ENCODE peak calls at places on chromosome 15, in eight cellular contexts. Z, A, Y, X, N, I, S and D are unnamed samples.

GRCh38 chr15:62880278-62880677 is 162.3 kb upstream of the TPM1 start:
- DNase-seq in I (no peak), A (no peak), Z (peak; percentile 21), Y (peak; percentile 46), X (no peak), S (no peak), N (no peak), D (no peak)

GRCh38 chr15:58472821-58473581 is 41.2 kb downstream of the LIPC start:
- DNase-seq in N (no peak), I (no peak), X (no peak), S (no peak), Z (no peak), A (no peak), Y (peak; percentile 44), D (peak; percentile 56)

GRCh38 chr15:92636950-92637481 is 18.6 kb downstream of the FAM174B start:
- DNase-seq in S (peak; percentile 91), A (peak; percentile 72), X (peak; percentile 56), Y (no peak), N (peak; percentile 95), Z (no peak), I (peak; percentile 91), D (no peak)

GRCh38 chr15:92813440-92813839 is 86.7 kb upstream of the CHD2 start:
- DNase-seq in Y (no peak), I (no peak), S (no peak), A (no peak), N (no peak), Z (no peak), X (no peak), D (no peak)

GRCh38 chr15:47411733-47412530 is 305.4 kb upstream of the SEMA6D start:
- DNase-seq in Y (no peak), I (no peak), X (no peak), Z (no peak), N (no peak), A (no peak), S (no peak), D (no peak)

GRCh38 chr15:58221591-58222241 is 83.5 kb downstream of the AQP9 start:
- DNase-seq in I (peak; percentile 44), S (peak; percentile 28), Z (peak; percentile 56), Y (peak; percentile 30), N (peak; percentile 19), X (no peak), A (no peak), D (no peak)

GRCh38 chr15:65309882-65310418 is 5.5 kb downstream of the RNU5B-1 start:
- DNase-seq in Z (no peak), S (no peak), Y (peak; percentile 82), X (peak; percentile 35), A (peak; percentile 62), N (no peak), I (no peak), D (no peak)

GRCh38 chr15:77768107-77768506 is 135.4 kb upstream of the LINGO1 start:
- DNase-seq in Y (no peak), Z (no peak), N (no peak), I (no peak), X (no peak), S (no peak), A (no peak), D (no peak)

GRCh38 chr15:74132681-74133070 is 2.3 kb downstream of the ISLR2 start:
- DNase-seq in I (no peak), A (no peak), S (no peak), X (no peak), Z (peak; percentile 61), N (no peak), Y (no peak), D (no peak)

GRCh38 chr15:80703965-80704364 is 8.9 kb downstream of the ABHD17C start:
- DNase-seq in A (no peak), I (no peak), Y (peak; percentile 46), S (no peak), N (no peak), X (no peak), Z (no peak), D (no peak)

GRCh38 chr15:57495554-57496235 is 96.0 kb upstream of the MYZAP start:
- DNase-seq in Z (no peak), X (no peak), I (no peak), S (no peak), Y (no peak), A (no peak), N (no peak), D (no peak)

GRCh38 chr15:27463699-27464098 is 492.7 kb downstream of the GABRG3 start:
- DNase-seq in N (no peak), I (no peak), X (no peak), Y (no peak), A (no peak), S (no peak), Z (no peak), D (no peak)

GRCh38 chr15:70222632-70223031 is 124.9 kb upstream of the TLE3 start:
- DNase-seq in I (no peak), Y (no peak), A (no peak), N (no peak), S (no peak), Z (no peak), X (no peak), D (no peak)

GRCh38 chr15:92521624-92522008 is 127.9 kb downstream of the ST8SIA2 start:
- DNase-seq in Z (peak; percentile 88), X (no peak), Y (peak; percentile 76), A (no peak), I (peak; percentile 74), S (peak; percentile 85), N (peak; percentile 87), D (peak; percentile 53)

GRCh38 chr15:68666120-68666811 is 87.5 kb downstream of the CORO2B start:
- DNase-seq in A (no peak), Y (no peak), I (no peak), N (no peak), Z (no peak), S (no peak), X (peak; percentile 36), D (no peak)

GRCh38 chr15:101538996-101539395 is 49.5 kb upstream of the PCSK6 start:
- DNase-seq in N (no peak), A (no peak), Y (no peak), X (no peak), S (no peak), I (no peak), Z (no peak), D (no peak)

GRCh38 chr15:70672081-70672480 is 91.3 kb downstream of the UACA start:
- DNase-seq in Y (peak; percentile 26), A (no peak), I (no peak), Z (no peak), X (no peak), S (no peak), N (no peak), D (no peak)

GRCh38 chr15:87841426-87841998 is 415.0 kb downstream of the NTRK3 start:
- DNase-seq in I (no peak), Y (no peak), S (no peak), X (no peak), N (no peak), Z (no peak), A (no peak), D (no peak)

GRCh38 chr15:61041886-61042285 is 187.2 kb downstream of the RORA start:
- DNase-seq in I (no peak), Z (no peak), Y (no peak), S (no peak), N (no peak), X (no peak), A (no peak), D (no peak)

GRCh38 chr15:51752918-51753317 is 1.5 kb downstream of the TMOD2 start:
- DNase-seq in I (peak; percentile 24), S (no peak), Z (no peak), A (no peak), N (no peak), X (no peak), Y (no peak), D (no peak)
- H3K4me3 ChIP-seq in I (no peak overlapping the region), S (no peak overlapping the region), Z (no peak overlapping the region), A (no peak overlapping the region), N (no peak overlapping the region), X (peak overlapping the region; percentile 89), Y (no peak overlapping the region), D (no peak overlapping the region)

DNA sequence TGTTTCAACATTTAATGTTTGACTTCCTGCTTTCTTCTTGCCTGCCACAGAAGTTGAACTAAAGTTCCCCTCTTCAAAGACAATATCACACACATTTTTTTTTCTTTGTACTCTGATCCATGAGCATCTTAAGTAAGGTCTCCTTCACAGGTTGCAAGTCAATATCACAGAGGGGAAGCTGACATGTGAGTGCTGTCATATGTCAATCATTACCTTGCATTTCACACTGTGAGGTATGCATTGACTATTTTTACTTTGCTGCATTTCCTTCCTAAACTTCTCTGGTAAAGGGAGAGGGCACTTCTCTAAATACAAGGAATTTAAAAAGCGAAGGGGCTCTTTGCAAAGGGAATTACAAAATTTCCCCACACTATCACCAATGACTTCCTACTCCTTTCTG is 172.2 kb upstream of the MCTP2 start:
- DNase-seq in A (no peak), Y (no peak), N (no peak), I (no peak), X (no peak), S (no peak), Z (no peak), D (no peak)
- H3K36me3 ChIP-seq in A (no peaks in the 10 kb centered on the region), Y (no peaks in the 10 kb centered on the region), N (no peaks in the 10 kb centered on the region), I (no peaks in the 10 kb centered on the region), X (no peaks in the 10 kb centered on the region), S (no peaks in the 10 kb centered on the region), Z (no peaks in the 10 kb centered on the region), D (no peaks in the 10 kb centered on the region)

DNA sequence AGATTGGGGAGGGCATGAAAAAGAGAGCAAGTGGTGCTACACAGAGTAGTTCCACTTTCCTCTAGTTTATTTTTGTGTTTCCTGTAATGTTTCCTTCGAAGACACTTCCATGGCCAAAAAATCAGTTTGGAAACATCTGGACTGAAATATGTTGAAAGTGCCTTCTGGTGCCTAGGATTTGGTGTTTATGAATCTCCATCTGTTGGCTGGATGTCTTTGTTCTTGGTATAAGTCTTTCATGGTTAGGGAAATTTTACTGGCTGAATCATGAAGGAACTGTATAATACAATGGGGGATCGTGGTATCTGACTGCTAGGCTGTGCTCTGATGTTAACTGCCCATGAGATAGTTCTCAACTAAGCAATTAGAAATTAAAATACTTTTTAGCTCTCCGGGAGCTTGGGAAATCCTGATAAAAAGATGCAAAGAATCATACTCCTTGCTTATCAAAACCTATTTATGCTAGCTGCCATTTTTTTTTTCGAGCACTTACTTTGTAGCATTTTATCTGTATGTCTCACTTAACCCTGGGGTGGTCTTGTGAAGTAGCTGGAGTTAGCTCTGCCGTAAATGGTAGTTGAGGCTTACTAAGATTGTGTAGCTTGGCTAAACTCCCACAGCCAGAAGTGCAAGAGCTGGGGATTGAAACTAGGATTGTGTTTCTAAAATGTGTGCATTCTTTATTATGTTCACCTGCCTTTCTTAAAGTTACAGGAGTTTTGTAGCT is 22.0 kb downstream of the AKAP13 start:
- DNase-seq in Y (peak; percentile 49), A (no peak), X (no peak), I (no peak), Z (peak; percentile 34), N (no peak), S (no peak), D (no peak)
- H3K4me1 ChIP-seq in Y (peaks cover 6% of the 10 kb centered on the region), A (peaks cover 20% of the 10 kb centered on the region), X (peaks cover 37% of the 10 kb centered on the region), I (peaks cover 57% of the 10 kb centered on the region), Z (peaks cover 59% of the 10 kb centered on the region), N (peaks cover 24% of the 10 kb centered on the region), S (peaks cover 20% of the 10 kb centered on the region), D (peaks cover 50% of the 10 kb centered on the region)

DNA sequence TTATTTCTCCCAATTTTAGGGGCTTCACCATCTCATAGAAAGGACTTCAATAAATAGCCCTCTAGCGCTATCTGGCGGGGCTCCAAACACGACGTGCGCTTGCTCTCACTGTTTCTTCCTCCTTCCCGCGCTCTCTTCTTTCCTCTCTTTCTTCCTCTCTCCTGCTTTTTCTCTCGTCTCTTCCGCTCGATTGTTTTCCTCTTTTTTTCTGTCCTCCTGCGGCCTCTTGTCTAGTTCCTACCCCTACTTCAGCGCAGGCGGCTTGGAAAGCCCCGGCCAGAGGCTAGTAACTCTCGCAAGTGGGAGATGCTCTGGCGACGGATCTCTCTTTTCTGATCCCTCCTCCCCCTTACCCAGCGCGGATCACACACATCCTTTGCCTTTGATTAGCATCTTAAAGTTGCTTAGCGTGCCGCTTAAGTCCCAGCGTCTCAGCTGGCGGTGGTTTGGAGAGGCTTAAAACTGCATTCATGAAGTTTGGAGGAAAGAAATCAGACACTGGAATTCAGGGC is 6.2 kb upstream of the MEIS2 start:
- DNase-seq in A (peak; percentile 82), I (no peak), Y (peak; percentile 68), S (no peak), Z (no peak), N (no peak), X (peak; percentile 57), D (no peak)
- H3K4me3 ChIP-seq in A (peak overlapping the region; percentile 60), I (peak overlapping the region; percentile 9), Y (peak overlapping the region; percentile 66), S (peak overlapping the region; percentile 28), Z (no peak overlapping the region), N (no peak overlapping the region), X (no peak overlapping the region), D (no peak overlapping the region)